ENCODE peak calls at places on chromosomes 4 and X, in ten cellular contexts. X is IMR-90; G is CD8-positive, alpha-beta memory T cell; F is coronary artery; B is right atrium auricular region; N is lower lobe of right lung; C is endothelial cell of umbilical vein; K is tibial artery; Y is pancreas; O is right cardiac atrium. W is an unnamed sample.

GRCh38 chr4:1365271-1366178 is 18.5 kb downstream of the UVSSA start:
- DNase-seq in Y (no peak), O (peak; percentile 25), K (no peak), X (no peak), F (no peak), N (peak; percentile 79), G (no peak), B (no peak), C (no peak), W (no peak)

GRCh38 chr4:104022871-104023270 is 303.1 kb upstream of the TACR3 start:
- DNase-seq in Y (no peak), B (no peak), X (no peak), C (no peak), G (no peak), K (no peak), N (no peak), F (no peak), O (no peak), W (no peak)

GRCh38 chr4:154444958-154445357 is 46.6 kb downstream of the DCHS2 start:
- DNase-seq in F (no peak), C (no peak), O (no peak), Y (no peak), N (no peak), X (no peak), B (no peak), G (no peak), K (no peak), W (no peak)

GRCh38 chr4:63379750-63380522 is 1029.3 kb downstream of the TECRL start:
- DNase-seq in K (no peak), C (no peak), F (peak; percentile 41), B (no peak), X (no peak), Y (no peak), O (no peak), G (no peak), N (no peak), W (no peak)

GRCh38 chr4:150039790-150040189 is 38.5 kb upstream of the DCLK2 start:
- DNase-seq in C (no peak), B (no peak), K (no peak), G (no peak), N (no peak), Y (no peak), X (no peak), F (no peak), O (no peak), W (no peak)

GRCh38 chr4:168859888-168860694 is 150.0 kb downstream of the CBR4 start:
- DNase-seq in K (no peak), N (no peak), X (peak; percentile 62), G (no peak), F (no peak), Y (no peak), C (no peak), B (no peak), O (no peak), W (peak; percentile 25)

GRCh38 chr4:147596976-147597375 is 20.2 kb upstream of the TMEM184C start:
- DNase-seq in X (peak; percentile 93), O (no peak), C (peak; percentile 76), B (no peak), Y (peak; percentile 82), K (no peak), G (no peak), N (no peak), F (no peak), W (peak; percentile 77)

GRCh38 chr4:140351778-140352177 is 21.7 kb upstream of the SCOC start:
- DNase-seq in B (no peak), O (no peak), Y (no peak), X (no peak), C (no peak), K (no peak), G (no peak), N (no peak), F (no peak), W (no peak)

GRCh38 chr4:180084561-180084960 is 2158.6 kb upstream of the TENM3 start:
- DNase-seq in O (no peak), N (no peak), B (no peak), X (peak; percentile 43), G (no peak), Y (no peak), C (no peak), F (no peak), K (no peak), W (no peak)

GRCh38 chr4:5381981-5382441 is 326.3 kb downstream of the EVC2 start:
- DNase-seq in C (no peak), Y (no peak), F (no peak), N (no peak), G (no peak), B (no peak), X (peak; percentile 94), O (no peak), K (peak; percentile 1), W (peak; percentile 85)

GRCh38 chrX:129622757-129623301 is 31.9 kb downstream of the APLN start:
- DNase-seq in B (no peak), K (no peak), C (peak; percentile 85), Y (no peak), N (no peak), G (no peak), F (no peak), X (peak; percentile 57), O (no peak), W (peak; percentile 64)

DNA sequence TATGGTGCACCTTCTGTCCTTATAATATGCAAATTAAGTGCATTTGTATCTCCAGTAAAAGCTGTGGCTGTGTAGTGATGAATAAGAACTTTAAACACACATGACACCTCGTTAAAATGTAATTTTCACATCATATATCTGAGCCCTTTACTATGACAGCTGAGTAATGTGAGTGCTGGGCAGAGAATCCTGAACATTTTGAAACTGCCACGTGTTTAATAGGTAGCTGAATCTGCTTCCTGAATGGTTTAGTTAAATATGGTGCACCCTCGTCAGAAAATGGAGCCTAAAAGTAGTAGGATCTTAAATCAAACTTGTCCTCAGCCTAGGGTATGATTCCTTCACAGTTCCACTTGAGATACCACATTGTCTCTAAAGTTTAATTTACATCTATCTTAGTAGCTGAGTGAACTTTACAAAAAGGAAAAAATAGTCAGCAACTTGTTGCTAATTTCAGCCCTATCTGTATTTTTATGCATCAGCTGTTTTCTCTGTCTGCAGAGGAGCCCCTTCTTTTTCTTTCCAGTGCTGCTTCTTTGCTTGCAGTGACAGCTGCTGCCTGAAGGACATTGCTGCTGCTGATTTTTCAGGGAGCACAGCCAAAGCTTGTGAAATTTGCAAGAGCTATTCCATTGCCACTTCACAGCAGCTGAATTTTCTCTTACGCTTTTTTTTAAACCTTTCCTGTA is 541.0 kb downstream of the ADGRL3 start:
- DNase-seq in N (no peak), B (no peak), X (no peak), C (no peak), O (no peak), Y (no peak), K (no peak), G (no peak), F (no peak), W (no peak)
- H3K27ac ChIP-seq in N (no peak overlapping the region), B (no peak overlapping the region), X (no peak overlapping the region), C (no peak overlapping the region), O (no peak overlapping the region), Y (no peak overlapping the region), K (no peak overlapping the region), G (no peak overlapping the region), F (no peak overlapping the region), W (no peak overlapping the region)

GRCh38 chrX:9467751-9468150 is 2.9 kb downstream of the TBL1X start:
- DNase-seq in O (no peak), X (peak; percentile 9), B (no peak), N (no peak), G (no peak), F (no peak), K (no peak), Y (no peak), C (no peak), W (no peak)
- H3K4me3 ChIP-seq in O (no peak overlapping the region), X (peak overlapping the region; percentile 36), B (no peak overlapping the region), N (no peak overlapping the region), G (no peak overlapping the region), F (peak overlapping the region; percentile 75), K (peak overlapping the region; percentile 83), Y (no peak overlapping the region), C (no peak overlapping the region), W (peak overlapping the region; percentile 1)

GRCh38 chr4:161183729-161184128 is 980.1 kb downstream of the FSTL5 start:
- DNase-seq in O (no peak), N (no peak), C (no peak), F (no peak), Y (no peak), X (no peak), K (no peak), G (no peak), B (no peak), W (no peak)

GRCh38 chr4:161186750-161187149 is 977.0 kb downstream of the FSTL5 start:
- DNase-seq in O (no peak), C (no peak), Y (no peak), F (no peak), N (no peak), B (no peak), X (no peak), K (no peak), G (no peak), W (no peak)

GRCh38 chr4:161188578-161188977 is 975.2 kb downstream of the FSTL5 start:
- DNase-seq in C (no peak), G (no peak), X (no peak), K (no peak), O (no peak), Y (no peak), N (no peak), B (no peak), F (no peak), W (no peak)

DNA sequence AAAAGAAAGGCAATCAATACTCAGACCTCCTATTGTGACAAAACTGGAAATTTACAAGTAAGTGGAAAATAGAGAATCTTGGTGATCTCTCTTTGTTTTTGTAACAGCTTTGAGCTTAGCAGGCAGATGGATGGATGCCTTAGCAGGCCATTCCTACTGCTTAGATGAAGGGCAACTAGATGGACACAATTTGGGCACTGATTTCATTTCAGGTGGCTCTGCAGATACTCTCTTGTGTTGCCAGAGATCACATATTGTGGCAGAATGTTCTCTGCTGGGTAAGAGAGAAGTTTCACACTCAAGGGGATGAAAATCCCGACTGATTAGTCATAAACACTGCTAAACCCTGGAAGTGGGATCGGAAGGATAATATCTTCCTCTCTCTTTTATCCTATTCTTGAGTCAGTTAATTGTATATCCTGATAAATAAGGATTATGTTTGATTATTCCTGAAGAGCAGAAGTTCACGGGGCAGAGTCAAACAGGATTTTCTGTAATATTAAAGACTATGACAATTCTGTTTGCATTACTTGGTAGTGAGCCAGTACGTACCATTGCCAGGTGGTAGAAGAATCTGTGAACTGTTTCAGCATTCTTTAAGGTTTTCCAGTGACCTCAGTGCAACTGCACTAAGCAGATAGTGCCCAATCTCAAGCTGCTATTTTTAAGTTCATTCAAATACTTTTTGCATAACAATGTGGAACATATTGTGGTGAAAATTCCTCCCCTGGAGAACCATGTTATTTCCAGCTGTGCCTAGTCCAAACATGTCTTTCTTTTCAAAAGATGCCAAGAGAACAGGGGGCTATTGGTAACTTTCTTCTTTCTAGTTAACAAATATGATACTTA is 974.3 kb downstream of the FSTL5 start:
- DNase-seq in K (no peak), N (no peak), X (no peak), B (no peak), O (no peak), G (no peak), F (no peak), Y (no peak), C (no peak), W (no peak)
- H3K27ac ChIP-seq in K (no peak overlapping the region), N (no peak overlapping the region), X (no peak overlapping the region), B (no peak overlapping the region), O (no peak overlapping the region), G (no peak overlapping the region), F (no peak overlapping the region), Y (no peak overlapping the region), C (no peak overlapping the region), W (no peak overlapping the region)

DNA sequence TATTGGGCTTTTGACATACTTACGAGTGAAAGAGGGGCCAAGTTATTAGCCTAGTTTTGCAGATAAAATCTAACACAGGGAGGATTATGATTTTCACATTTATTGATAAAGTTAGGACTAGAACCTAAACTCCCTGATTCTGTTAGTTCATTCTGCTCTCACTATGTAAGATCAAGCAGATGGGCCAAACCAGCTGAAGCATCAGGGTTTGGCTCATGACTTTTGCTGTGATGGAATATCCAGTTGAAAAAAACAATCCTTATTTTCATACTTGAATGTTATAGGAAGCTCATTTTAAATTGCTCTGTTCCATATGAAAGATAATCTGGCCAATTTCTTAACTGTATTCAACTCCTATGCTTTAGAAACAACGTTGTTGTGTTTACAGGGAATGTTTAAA is 21.2 kb downstream of the SPRY1 start:
- DNase-seq in X (no peak), G (no peak), K (no peak), Y (no peak), B (no peak), O (no peak), F (no peak), C (no peak), N (no peak), W (no peak)
- H3K4me3 ChIP-seq in X (no peak overlapping the region), G (no peak overlapping the region), K (no peak overlapping the region), Y (no peak overlapping the region), B (no peak overlapping the region), O (no peak overlapping the region), F (no peak overlapping the region), C (peak overlapping the region; percentile 23), N (no peak overlapping the region), W (no peak overlapping the region)